ENCODE peak calls at places on chromosome 20, in seven cellular contexts. One of them, this sample, is unnamed. For H3K4me1, the result is how much of the 10 kb centered on the place peaks cover.

GRCh38 chr20:4484431-4485057 is 237.2 kb upstream of the PRND start:
- DNase-seq in stomach: no peak
- DNase-seq in sigmoid colon: no peak
- DNase-seq in HepG2: no peak
- DNase-seq in esophagus muscularis mucosa: no peak
- DNase-seq in H1: no peak
- DNase-seq in HCT116: no peak
- DNase-seq in this sample: no peak

GRCh38 chr20:32007787-32008616 is 2.2 kb upstream of the CCM2L start:
- DNase-seq in HCT116: no peak
- DNase-seq in stomach: no peak
- DNase-seq in H1: peak
- DNase-seq in sigmoid colon: no peak
- DNase-seq in esophagus muscularis mucosa: no peak
- DNase-seq in HepG2: no peak
- DNase-seq in this sample: no peak

GRCh38 chr20:20772492-20773047 is 60.1 kb upstream of the RALGAPA2 start:
- DNase-seq in HepG2: no peak
- DNase-seq in HCT116: no peak
- DNase-seq in H1: no peak
- DNase-seq in sigmoid colon: no peak
- DNase-seq in stomach: no peak
- DNase-seq in esophagus muscularis mucosa: no peak
- DNase-seq in this sample: no peak

GRCh38 chr20:33119725-33120720 is 40.6 kb downstream of the BPIFB4 start:
- DNase-seq in stomach: no peak
- DNase-seq in sigmoid colon: no peak
- DNase-seq in H1: no peak
- DNase-seq in esophagus muscularis mucosa: no peak
- DNase-seq in HepG2: no peak
- DNase-seq in HCT116: no peak
- DNase-seq in this sample: no peak

GRCh38 chr20:21511850-21512633 is 1.8 kb downstream of the NKX2-2 start:
- DNase-seq in HCT116: no peak
- DNase-seq in sigmoid colon: no peak
- DNase-seq in stomach: no peak
- DNase-seq in HepG2: no peak
- DNase-seq in esophagus muscularis mucosa: no peak
- DNase-seq in H1: peak
- DNase-seq in this sample: no peak

GRCh38 chr20:20367681-20368413 is at the start of gene INSM1:
- DNase-seq in sigmoid colon: no peak
- DNase-seq in HCT116: no peak
- DNase-seq in stomach: no peak
- DNase-seq in HepG2: no peak
- DNase-seq in H1: no peak
- DNase-seq in esophagus muscularis mucosa: no peak
- DNase-seq in this sample: no peak

GRCh38 chr20:35311409-35311808 is 19.2 kb upstream of the FAM83C start:
- DNase-seq in sigmoid colon: no peak
- DNase-seq in stomach: no peak
- DNase-seq in H1: no peak
- DNase-seq in HepG2: no peak
- DNase-seq in esophagus muscularis mucosa: no peak
- DNase-seq in HCT116: peak
- DNase-seq in this sample: no peak

GRCh38 chr20:48594533-48594932 is 233.3 kb downstream of the PREX1 start:
- DNase-seq in HepG2: no peak
- DNase-seq in HCT116: no peak
- DNase-seq in H1: no peak
- DNase-seq in stomach: no peak
- DNase-seq in esophagus muscularis mucosa: no peak
- DNase-seq in sigmoid colon: peak
- DNase-seq in this sample: no peak

GRCh38 chr20:57117296-57117695 is 149.1 kb downstream of the BMP7 start:
- DNase-seq in stomach: no peak
- DNase-seq in H1: no peak
- DNase-seq in HepG2: no peak
- DNase-seq in sigmoid colon: no peak
- DNase-seq in esophagus muscularis mucosa: no peak
- DNase-seq in HCT116: no peak
- DNase-seq in this sample: no peak

GRCh38 chr20:56626367-56627121 is 2.6 kb upstream of the TFAP2C start:
- DNase-seq in stomach: no peak
- DNase-seq in esophagus muscularis mucosa: no peak
- DNase-seq in HCT116: peak
- DNase-seq in HepG2: no peak
- DNase-seq in sigmoid colon: peak
- DNase-seq in H1: peak
- DNase-seq in this sample: no peak

GRCh38 chr20:19887566-19888268 is 129.4 kb upstream of the NAA20 start:
- DNase-seq in H1: no peak
- DNase-seq in sigmoid colon: no peak
- DNase-seq in HCT116: no peak
- DNase-seq in HepG2: no peak
- DNase-seq in stomach: no peak
- DNase-seq in esophagus muscularis mucosa: no peak
- DNase-seq in this sample: no peak

GRCh38 chr20:37357481-37358365 is 11.8 kb downstream of the SRC start:
- DNase-seq in HepG2: no peak
- DNase-seq in sigmoid colon: peak
- DNase-seq in H1: no peak
- DNase-seq in esophagus muscularis mucosa: no peak
- DNase-seq in stomach: no peak
- DNase-seq in HCT116: no peak
- DNase-seq in this sample: no peak

GRCh38 chr20:46666818-46667515 is 15.7 kb upstream of the SLC13A3 start:
- DNase-seq in HepG2: peak
- DNase-seq in H1: no peak
- DNase-seq in HCT116: no peak
- DNase-seq in sigmoid colon: no peak
- DNase-seq in stomach: no peak
- DNase-seq in esophagus muscularis mucosa: no peak
- DNase-seq in this sample: no peak

GRCh38 chr20:45347936-45348809 is at the start of gene SDC4:
- DNase-seq in HepG2: no peak
- DNase-seq in HCT116: no peak
- DNase-seq in esophagus muscularis mucosa: no peak
- DNase-seq in stomach: peak
- DNase-seq in H1: peak
- DNase-seq in sigmoid colon: peak
- DNase-seq in this sample: no peak
- TF ChIP-seq POLR2AphosphoS5 in HepG2: peak
- TF ChIP-seq POLR2AphosphoS5 in HCT116: peak
- TF ChIP-seq POLR2AphosphoS5 in esophagus muscularis mucosa: peak
- TF ChIP-seq POLR2AphosphoS5 in stomach: peak
- TF ChIP-seq POLR2AphosphoS5 in H1: peak
- TF ChIP-seq POLR2AphosphoS5 in sigmoid colon: peak
- TF ChIP-seq POLR2AphosphoS5 in this sample: peak

DNA sequence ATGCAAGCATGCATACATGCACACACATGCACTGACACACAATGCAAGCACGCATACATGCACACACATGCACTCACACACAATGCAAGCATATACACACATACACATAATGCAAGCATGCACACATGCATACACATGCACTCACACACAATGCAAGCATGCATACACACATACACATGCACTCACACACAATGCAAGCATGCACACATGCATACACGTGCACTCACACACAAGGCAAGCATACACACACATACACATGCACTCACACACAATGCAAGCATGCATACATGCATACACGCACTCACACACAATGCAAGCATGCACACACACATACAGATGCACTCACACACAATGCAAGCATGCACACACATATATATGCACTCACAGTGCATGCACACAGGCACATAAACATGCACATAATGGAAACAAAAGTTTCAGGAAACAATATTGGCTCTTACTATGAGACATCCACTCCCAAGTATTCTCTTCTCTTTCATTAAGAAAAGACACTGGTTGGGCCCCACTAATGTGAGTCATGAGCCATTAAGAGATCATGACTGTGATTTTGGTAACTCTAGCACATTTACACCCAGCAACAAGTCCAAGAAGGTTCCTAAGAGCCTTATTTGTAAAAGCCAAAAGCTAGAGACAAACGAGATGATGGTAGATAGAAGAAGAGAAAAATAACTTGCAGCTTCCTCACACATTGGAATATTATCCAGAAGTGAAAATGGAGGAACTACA is 22.2 kb downstream of the APCDD1L start:
- DNase-seq in HepG2: no peak
- DNase-seq in sigmoid colon: no peak
- DNase-seq in stomach: no peak
- DNase-seq in HCT116: no peak
- DNase-seq in esophagus muscularis mucosa: no peak
- DNase-seq in H1: no peak
- DNase-seq in this sample: no peak
- TF ChIP-seq POLR2A in HepG2: no peak
- TF ChIP-seq POLR2A in sigmoid colon: no peak
- TF ChIP-seq POLR2A in stomach: no peak
- TF ChIP-seq POLR2A in HCT116: no peak
- TF ChIP-seq POLR2A in esophagus muscularis mucosa: no peak
- TF ChIP-seq POLR2A in H1: no peak
- TF ChIP-seq POLR2A in this sample: no peak

GRCh38 chr20:53586640-53587039 is 7.0 kb downstream of the ZNF217 start:
- DNase-seq in HepG2: no peak
- DNase-seq in sigmoid colon: no peak
- DNase-seq in H1: no peak
- DNase-seq in stomach: peak
- DNase-seq in HCT116: no peak
- DNase-seq in esophagus muscularis mucosa: no peak
- DNase-seq in this sample: no peak
- H3K4me1 ChIP-seq in HepG2: half or more
- H3K4me1 ChIP-seq in sigmoid colon: under half
- H3K4me1 ChIP-seq in H1: under half
- H3K4me1 ChIP-seq in stomach: under half
- H3K4me1 ChIP-seq in HCT116: under half
- H3K4me1 ChIP-seq in esophagus muscularis mucosa: half or more
- H3K4me1 ChIP-seq in this sample: half or more

DNA sequence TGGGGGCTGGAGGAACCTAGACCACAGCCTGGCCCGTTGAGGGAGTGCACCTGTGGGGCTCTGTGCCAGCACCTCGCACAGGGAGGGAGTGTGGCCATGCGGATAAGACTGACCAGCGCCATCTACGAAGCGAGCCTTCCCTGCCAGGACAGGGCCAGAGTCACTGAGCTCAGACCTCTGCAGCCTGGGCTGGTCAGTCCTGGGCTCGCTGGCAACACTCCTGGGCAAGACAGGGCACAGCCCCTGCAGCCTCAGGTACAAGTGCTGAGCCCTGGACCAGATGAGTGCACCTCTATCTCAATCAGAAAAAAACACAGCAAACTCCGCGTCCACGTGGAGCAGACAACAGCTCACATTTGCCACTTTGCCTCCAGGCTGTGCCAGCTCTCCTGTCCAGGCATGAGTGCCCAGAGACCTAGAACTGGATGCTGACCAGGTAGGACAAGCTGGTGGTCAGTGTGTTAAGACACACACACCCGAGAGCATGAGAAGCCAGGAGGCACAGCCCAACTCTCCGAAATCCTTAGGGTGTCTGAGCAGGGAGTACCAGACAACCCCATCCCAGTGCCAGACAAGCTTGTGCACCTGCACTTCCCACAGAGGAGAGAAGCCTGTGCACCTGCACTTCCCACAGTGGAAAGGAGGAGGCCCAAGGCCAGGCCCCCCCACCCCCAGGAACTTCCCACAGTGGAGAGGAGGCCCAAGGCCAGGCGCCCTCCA is 4.9 kb downstream of the ARFRP1 start:
- DNase-seq in stomach: no peak
- DNase-seq in HepG2: no peak
- DNase-seq in H1: no peak
- DNase-seq in HCT116: no peak
- DNase-seq in esophagus muscularis mucosa: no peak
- DNase-seq in sigmoid colon: peak
- DNase-seq in this sample: no peak
- TF ChIP-seq POLR2AphosphoS5 in stomach: no peak
- TF ChIP-seq POLR2AphosphoS5 in HepG2: peak
- TF ChIP-seq POLR2AphosphoS5 in H1: no peak
- TF ChIP-seq POLR2AphosphoS5 in HCT116: no peak
- TF ChIP-seq POLR2AphosphoS5 in esophagus muscularis mucosa: no peak
- TF ChIP-seq POLR2AphosphoS5 in sigmoid colon: no peak
- TF ChIP-seq POLR2AphosphoS5 in this sample: no peak

DNA sequence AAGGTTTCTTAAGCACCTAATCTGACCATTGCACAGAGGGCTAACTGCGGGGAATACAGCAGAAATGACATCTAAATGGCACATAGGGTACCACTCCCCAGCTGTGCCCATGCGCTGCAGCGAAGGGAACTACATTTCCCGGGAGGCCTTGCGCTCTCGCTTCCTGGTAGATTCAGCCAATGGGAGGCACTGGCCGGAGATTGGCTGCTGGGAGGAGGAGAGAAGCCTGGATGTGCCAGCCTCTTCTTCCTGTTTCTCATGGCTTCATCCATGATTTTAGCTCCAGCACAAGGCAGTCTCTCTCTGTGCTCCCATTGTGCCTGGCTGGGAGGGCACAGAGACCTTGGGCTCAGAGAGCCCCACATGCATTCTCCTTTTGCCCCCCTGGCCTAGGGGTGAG is 101.7 kb upstream of the FOXA2 start:
- DNase-seq in sigmoid colon: no peak
- DNase-seq in stomach: peak
- DNase-seq in HepG2: peak
- DNase-seq in H1: peak
- DNase-seq in HCT116: peak
- DNase-seq in esophagus muscularis mucosa: peak
- DNase-seq in this sample: no peak
- TF ChIP-seq POLR2A in sigmoid colon: no peak
- TF ChIP-seq POLR2A in stomach: no peak
- TF ChIP-seq POLR2A in HepG2: no peak
- TF ChIP-seq POLR2A in H1: no peak
- TF ChIP-seq POLR2A in HCT116: no peak
- TF ChIP-seq POLR2A in esophagus muscularis mucosa: no peak
- TF ChIP-seq POLR2A in this sample: no peak

GRCh38 chr20:24983896-24984295 is 8.7 kb downstream of the APMAP start:
- DNase-seq in HepG2: no peak
- DNase-seq in H1: peak
- DNase-seq in HCT116: no peak
- DNase-seq in esophagus muscularis mucosa: no peak
- DNase-seq in sigmoid colon: peak
- DNase-seq in stomach: no peak
- DNase-seq in this sample: no peak
- H3K4me1 ChIP-seq in HepG2: half or more
- H3K4me1 ChIP-seq in H1: under half
- H3K4me1 ChIP-seq in HCT116: under half
- H3K4me1 ChIP-seq in esophagus muscularis mucosa: under half
- H3K4me1 ChIP-seq in sigmoid colon: under half
- H3K4me1 ChIP-seq in stomach: under half
- H3K4me1 ChIP-seq in this sample: under half